ENCODE peak calls at places on chromosomes 6 and 20, in four cellular contexts. P, S, T and Q are unnamed samples.
A peak's percentile ranks its signal among the peaks of the same experiment; 100 is the strongest.

GRCh38 chr20:63233061-63233344 is 2.7 kb upstream of the BIRC7 start:
- DNase-seq in S (no peak), T (no peak), P (no peak), Q (no peak)

GRCh38 chr6:133955136-133955576 is 2.1 kb downstream of the TBPL1 start:
- DNase-seq in S (no peak), P (no peak), T (no peak), Q (no peak)

GRCh38 chr6:10170816-10171215 is 244.1 kb downstream of the TFAP2A start:
- DNase-seq in P (no peak), T (no peak), S (no peak), Q (no peak)

GRCh38 chr20:57899554-57899953 is 189.7 kb upstream of the PMEPA1 start:
- DNase-seq in S (no peak), T (no peak), P (no peak), Q (no peak)

GRCh38 chr6:51996296-51996947 is 91.0 kb downstream of the PKHD1 start:
- DNase-seq in T (no peak), S (peak; percentile 26), P (no peak), Q (no peak)

GRCh38 chr6:1636971-1637871 is 27.5 kb downstream of the FOXC1 start:
- DNase-seq in T (peak; percentile 60), P (no peak), S (no peak), Q (no peak)

GRCh38 chr6:142446576-142446975 is 144.8 kb downstream of the ADGRG6 start:
- DNase-seq in P (no peak), S (no peak), T (no peak), Q (no peak)

GRCh38 chr20:35595456-35595855 is 20.2 kb upstream of the SPAG4 start:
- DNase-seq in S (no peak), T (no peak), P (no peak), Q (no peak)

GRCh38 chr20:44586289-44586911 is 4.0 kb downstream of the PKIG start:
- DNase-seq in P (no peak), S (no peak), T (no peak), Q (no peak)

GRCh38 chr6:43269273-43270007 is 26.2 kb downstream of the TTBK1 start:
- DNase-seq in T (peak; percentile 38), P (no peak), S (no peak), Q (no peak)

GRCh38 chr6:166402582-166403277 is 20.0 kb upstream of the MPC1 start:
- DNase-seq in T (no peak), P (no peak), S (no peak), Q (no peak)

GRCh38 chr20:49245921-49246740 is 26.9 kb downstream of the DDX27 start:
- DNase-seq in P (peak; percentile 23), S (no peak), T (no peak), Q (no peak)

GRCh38 chr6:7727951-7728854 is 2.3 kb downstream of the BMP6 start:
- DNase-seq in S (no peak), P (no peak), T (no peak), Q (no peak)

GRCh38 chr6:163860194-163861081 is 445.9 kb downstream of the QKI start:
- DNase-seq in S (peak; percentile 89), T (no peak), P (no peak), Q (no peak)

GRCh38 chr20:13839421-13840092 is 54.7 kb downstream of the NDUFAF5 start:
- DNase-seq in T (no peak), S (peak; percentile 79), P (no peak), Q (no peak)

GRCh38 chr20:61288331-61288784 is 36.3 kb downstream of the CDH4 start:
- DNase-seq in S (no peak), P (no peak), T (no peak), Q (no peak)

GRCh38 chr6:155050311-155050710 is 55.2 kb downstream of the TIAM2 start:
- DNase-seq in P (no peak), T (no peak), S (no peak), Q (no peak)

GRCh38 chr6:2713473-2714358 is 37.0 kb downstream of the MYLK4 start:
- DNase-seq in P (no peak), S (no peak), T (no peak), Q (peak; percentile 61)

GRCh38 chr20:32811886-32812285 is 7.9 kb upstream of the MAPRE1 start:
- DNase-seq in T (no peak), P (no peak), S (no peak), Q (no peak)

GRCh38 chr20:58256842-58257241 is 28.4 kb upstream of the ANKRD60 start:
- DNase-seq in P (no peak), S (no peak), T (no peak), Q (no peak)

GRCh38 chr6:84057908-84058307 is 24.3 kb downstream of the MRAP2 start:
- DNase-seq in P (no peak), T (no peak), S (no peak), Q (no peak)

GRCh38 chr6:84062519-84063154 is 29.1 kb downstream of the MRAP2 start:
- DNase-seq in T (no peak), S (no peak), P (no peak), Q (no peak)

GRCh38 chr6:84061613-84062398 is 28.2 kb downstream of the MRAP2 start:
- DNase-seq in T (no peak), S (no peak), P (no peak), Q (no peak)

GRCh38 chr6:84059082-84059481 is 25.5 kb downstream of the MRAP2 start:
- DNase-seq in P (no peak), T (no peak), S (no peak), Q (no peak)

DNA sequence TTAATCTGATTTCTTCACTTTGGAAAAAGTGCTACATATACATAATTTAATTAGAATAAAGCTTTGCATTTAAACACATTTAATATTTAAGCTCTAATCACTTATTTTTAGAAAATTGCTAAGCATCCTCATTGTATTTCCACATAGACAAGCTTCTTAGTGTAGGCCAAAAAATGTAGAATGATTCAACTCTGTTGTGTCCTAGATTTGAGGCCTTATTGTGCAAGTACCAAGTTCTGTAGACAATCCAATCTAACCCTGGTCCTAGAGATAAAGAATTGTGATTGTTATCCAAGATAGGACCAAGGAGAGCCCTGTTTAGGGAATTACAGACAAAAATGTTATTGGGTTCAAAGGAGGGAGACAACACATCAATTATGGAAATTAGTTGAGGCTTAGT is 27.6 kb downstream of the MRAP2 start:
- DNase-seq in S (no peak), P (no peak), T (no peak), Q (no peak)
- H3K4me1 ChIP-seq in S (no peaks in the 10 kb centered on the region), P (no peaks in the 10 kb centered on the region), T (peaks cover 10% of the 10 kb centered on the region), Q (no peaks in the 10 kb centered on the region)

GRCh38 chr6:146944809-146945208 is 259.4 kb upstream of the STXBP5 start:
- DNase-seq in S (no peak), P (no peak), T (no peak), Q (no peak)
- TF ChIP-seq POLR2AphosphoS5 in S (no peak), P (no peak), T (no peak), Q (no peak)

GRCh38 chr20:46823753-46824152 is 70.9 kb upstream of the EYA2 start:
- DNase-seq in T (no peak), S (no peak), P (no peak), Q (no peak)
- H3K27ac ChIP-seq in T (peak overlapping the region; percentile 38), S (no peak overlapping the region), P (no peak overlapping the region), Q (no peak overlapping the region)

GRCh38 chr20:17845701-17846475 is 122.7 kb downstream of the SNX5 start:
- DNase-seq in T (no peak), S (no peak), P (no peak), Q (no peak)
- H3K4me1 ChIP-seq in T (peaks cover 30% of the 10 kb centered on the region), S (peaks cover 20% of the 10 kb centered on the region), P (peaks cover 88% of the 10 kb centered on the region), Q (peaks cover 38% of the 10 kb centered on the region)

GRCh38 chr6:32082951-32083350 is 26.2 kb downstream of the TNXB start:
- DNase-seq in S (peak; percentile 94), P (no peak), T (no peak), Q (peak; percentile 98)
- TF ChIP-seq POLR2AphosphoS5 in S (peak; percentile 43), P (no peak), T (no peak), Q (peak; percentile 80)

GRCh38 chr6:109441069-109441816 is 719 bp downstream of the SMPD2 start:
- DNase-seq in S (no peak), T (peak; percentile 51), P (no peak), Q (peak; percentile 91)

GRCh38 chr6:109440325-109441068 is at the start of the genes PPIL6 and SMPD2:
- DNase-seq in T (peak; percentile 86), S (peak; percentile 95), P (peak; percentile 70), Q (peak; percentile 88)

GRCh38 chr6:109443425-109443950 is 3.0 kb downstream of the SMPD2 start:
- DNase-seq in T (no peak), P (no peak), S (no peak), Q (no peak)

GRCh38 chr6:109445382-109445781 is 4.9 kb downstream of the SMPD2 start:
- DNase-seq in S (no peak), P (no peak), T (no peak), Q (no peak)

DNA sequence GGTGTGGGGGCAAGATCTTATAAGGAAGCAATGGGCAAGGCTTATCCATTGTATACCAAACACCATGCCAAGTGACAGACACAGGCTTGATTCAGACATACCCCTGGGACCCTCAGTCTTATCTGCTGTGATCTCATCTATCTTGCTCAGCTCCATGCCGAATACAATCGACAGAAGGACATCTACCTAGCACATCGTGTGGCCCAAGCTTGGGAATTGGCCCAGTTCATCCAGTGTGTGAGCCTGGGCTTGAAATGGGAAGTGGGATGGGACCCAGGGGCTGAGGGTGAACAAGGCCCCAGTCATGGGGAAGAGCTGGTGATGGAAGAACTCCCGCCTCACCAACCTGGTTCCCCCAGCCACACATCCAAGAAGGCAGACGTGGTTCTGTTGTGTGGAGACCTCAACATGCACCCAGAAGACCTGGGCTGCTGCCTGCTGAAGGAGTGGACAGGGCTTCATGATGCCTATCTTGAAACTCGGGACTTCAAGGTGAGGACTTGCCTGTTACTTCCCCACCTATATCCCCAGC is 1.9 kb downstream of the SMPD2 start:
- DNase-seq in P (no peak), T (peak; percentile 17), S (no peak), Q (no peak)
- H3K27ac ChIP-seq in P (no peak overlapping the region), T (no peak overlapping the region), S (no peak overlapping the region), Q (no peak overlapping the region)

GRCh38 chr6:158033077-158033750 is 51.6 kb downstream of the SYNJ2 start:
- DNase-seq in P (no peak), T (no peak), S (no peak), Q (no peak)

GRCh38 chr6:158031191-158031444 is 49.5 kb downstream of the SYNJ2 start:
- DNase-seq in P (no peak), S (no peak), T (no peak), Q (no peak)

GRCh38 chr6:158029668-158030230 is 48.1 kb downstream of the SYNJ2 start:
- DNase-seq in T (no peak), P (no peak), S (no peak), Q (no peak)

GRCh38 chr6:158032354-158032733 is 50.7 kb downstream of the SYNJ2 start:
- DNase-seq in S (no peak), P (no peak), T (no peak), Q (no peak)

DNA sequence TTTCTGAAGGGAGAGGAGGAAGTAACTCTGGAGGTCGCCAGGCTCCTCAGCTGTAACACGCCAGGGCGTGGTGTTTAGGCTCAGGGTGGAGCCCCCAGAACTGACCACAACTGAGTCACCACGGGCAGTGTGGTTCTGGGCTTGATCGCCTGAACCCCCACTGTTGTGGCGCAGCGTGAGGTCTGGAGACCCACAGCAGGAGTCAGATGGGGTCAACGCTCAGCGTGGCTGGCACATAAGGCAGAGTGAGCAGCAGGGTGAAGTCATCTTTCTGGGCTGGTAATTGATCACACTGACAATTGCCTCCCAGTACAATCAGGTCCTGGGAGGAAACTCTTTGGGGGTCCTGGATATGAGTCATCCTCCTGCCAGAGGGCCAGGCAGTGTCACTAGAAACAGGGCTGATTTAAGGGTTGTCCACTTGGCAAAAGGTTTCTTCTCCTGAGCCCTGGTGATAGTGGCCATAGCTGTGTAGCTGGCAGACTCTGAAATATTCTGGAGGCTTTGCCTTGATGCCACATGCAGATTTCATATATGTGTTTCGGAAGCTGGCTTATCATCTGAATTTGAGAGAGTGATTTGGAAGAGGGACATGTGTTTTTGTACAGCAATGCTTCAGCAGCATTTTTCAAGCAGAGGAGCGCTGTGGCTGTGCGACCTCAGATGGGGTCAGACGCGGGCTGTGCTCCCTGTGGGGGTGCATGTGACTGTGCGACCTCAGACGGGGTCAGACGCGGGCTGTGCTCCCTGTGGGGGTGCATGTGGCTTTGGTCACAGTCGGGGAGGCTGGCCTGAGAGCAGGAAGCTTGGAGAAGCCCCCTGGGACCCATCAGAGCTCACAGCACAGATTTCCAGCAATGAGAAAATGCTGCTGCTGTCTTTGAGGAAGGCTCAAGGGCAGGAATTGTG is 50.0 kb downstream of the SYNJ2 start:
- DNase-seq in T (peak; percentile 55), P (peak; percentile 54), S (no peak), Q (no peak)
- H3K4me1 ChIP-seq in T (peaks cover 61% of the 10 kb centered on the region), P (peaks cover 45% of the 10 kb centered on the region), S (peaks cover 49% of the 10 kb centered on the region), Q (peaks cover 36% of the 10 kb centered on the region)